ENCODE peak calls at places on chromosomes 16 and 17, in four cellular contexts. I is HL-60, Y is GM12878, F is K562. G is an unnamed sample.

GRCh38 chr17:59756236-59756818 is 48.9 kb downstream of the VMP1 start:
- DNase-seq in I (no peak), Y (no peak), F (no peak), G (no peak)

GRCh38 chr17:57988301-57989010 is 402 bp upstream of the VEZF1 start:
- DNase-seq in I (no peak), Y (no peak), F (peak; percentile 92), G (peak; percentile 74)

GRCh38 chr17:65696739-65697394 is 135.4 kb upstream of the AXIN2 start:
- DNase-seq in I (no peak), Y (no peak), F (no peak), G (no peak)

GRCh38 chr16:14494396-14494795 is 135.7 kb downstream of the PARN start:
- DNase-seq in I (no peak), Y (no peak), F (no peak), G (no peak)

GRCh38 chr16:85359147-85359822 is 247.0 kb upstream of the CIBAR2 start:
- DNase-seq in I (no peak), Y (no peak), F (peak; percentile 88), G (no peak)

GRCh38 chr17:4358154-4358553 is 8.3 kb downstream of the UBE2G1 start:
- DNase-seq in I (no peak), Y (no peak), F (no peak), G (no peak)

GRCh38 chr16:88569614-88569984 is 604 bp upstream of the ZC3H18 start:
- DNase-seq in I (no peak), Y (no peak), F (peak; percentile 34), G (no peak)

GRCh38 chr17:61422116-61422799 is 22.6 kb downstream of the TBX2 start:
- DNase-seq in I (no peak), Y (no peak), F (no peak), G (no peak)

GRCh38 chr17:7846765-7847661 is 7.9 kb upstream of the TMEM88 start:
- DNase-seq in I (no peak), Y (no peak), F (no peak), G (no peak)

GRCh38 chr17:18270851-18271170 is 10.3 kb downstream of the MIEF2 start:
- DNase-seq in I (no peak), Y (no peak), F (no peak), G (no peak)

GRCh38 chr17:48054238-48055185 is 6.4 kb downstream of the NFE2L1 start:
- DNase-seq in I (no peak), Y (no peak), F (peak; percentile 80), G (no peak)

GRCh38 chr16:48146131-48146530 is 9.7 kb downstream of the ABCC12 start:
- DNase-seq in I (no peak), Y (no peak), F (no peak), G (no peak)

GRCh38 chr16:68368602-68368944 is 57.8 kb downstream of the PRMT7 start:
- DNase-seq in I (no peak), Y (no peak), F (no peak), G (peak; percentile 70)

GRCh38 chr17:59149051-59149450 is 5.9 kb downstream of the SKA2 start:
- DNase-seq in I (no peak), Y (no peak), F (no peak), G (no peak)

GRCh38 chr16:69709456-69710084 is 16.8 kb downstream of the NQO1 start:
- DNase-seq in I (peak; percentile 14), Y (peak; percentile 15), F (peak; percentile 60), G (no peak)

GRCh38 chr16:68629315-68629900 is 15.7 kb upstream of the CDH3 start:
- DNase-seq in I (no peak), Y (no peak), F (no peak), G (no peak)

GRCh38 chr17:58200024-58200633 is 7.6 kb downstream of the EPX start:
- DNase-seq in I (no peak), Y (no peak), F (peak; percentile 55), G (peak; percentile 57)

GRCh38 chr17:58269557-58270291 is 11.0 kb downstream of the MPO start:
- DNase-seq in I (peak; percentile 35), Y (no peak), F (peak; percentile 7), G (no peak)

GRCh38 chr17:16918443-16918842 is 53.5 kb downstream of the TNFRSF13B start:
- DNase-seq in I (no peak), Y (no peak), F (no peak), G (no peak)

GRCh38 chr16:27446721-27447120 is 44.7 kb downstream of the IL21R start:
- DNase-seq in I (no peak), Y (no peak), F (no peak), G (no peak)

GRCh38 chr16:67000384-67001158 is 12.2 kb downstream of the CES4A start:
- DNase-seq in I (peak; percentile 28), Y (no peak), F (peak; percentile 86), G (peak; percentile 72)

GRCh38 chr16:88296437-88297177 is 86.2 kb upstream of the ZNF469 start:
- DNase-seq in I (no peak), Y (no peak), F (no peak), G (no peak)

GRCh38 chr17:2177235-2177811 is 122.4 kb downstream of the HIC1 start:
- DNase-seq in I (no peak), Y (no peak), F (no peak), G (no peak)

GRCh38 chr16:4356820-4357219 is 5.7 kb upstream of the PAM16 start:
- DNase-seq in I (no peak), Y (no peak), F (no peak), G (no peak)

GRCh38 chr17:55825213-55825612 is 74.4 kb downstream of the PCTP start:
- DNase-seq in I (no peak), Y (no peak), F (peak; percentile 38), G (no peak)

GRCh38 chr17:39174907-39175694 is 9.1 kb upstream of the ARL5C start:
- DNase-seq in I (peak; percentile 69), Y (no peak), F (peak; percentile 89), G (peak; percentile 95)

GRCh38 chr16:12318661-12319463 is 342.3 kb downstream of the SNX29 start:
- DNase-seq in I (no peak), Y (no peak), F (no peak), G (no peak)

GRCh38 chr16:30064746-30065111 is 831 bp upstream of the ALDOA start:
- DNase-seq in I (no peak), Y (no peak), F (no peak), G (no peak)

GRCh38 chr17:37100231-37100630 is 151.5 kb downstream of the AATF start:
- DNase-seq in I (no peak), Y (no peak), F (no peak), G (no peak)

GRCh38 chr17:45660474-45660873 is 123.6 kb upstream of the CRHR1 start:
- DNase-seq in I (no peak), Y (no peak), F (no peak), G (no peak)

GRCh38 chr16:81029930-81030604 is 5.6 kb upstream of the ATMIN start:
- DNase-seq in I (no peak), Y (no peak), F (no peak), G (no peak)

GRCh38 chr16:934178-934577 is 36.6 kb downstream of the LMF1 start:
- DNase-seq in I (no peak), Y (no peak), F (no peak), G (no peak)

GRCh38 chr16:1019234-1019933 is 37.8 kb downstream of the SOX8 start:
- DNase-seq in I (no peak), Y (no peak), F (no peak), G (no peak)

GRCh38 chr17:412211-413015 is 59.8 kb upstream of the RPH3AL start:
- DNase-seq in I (no peak), Y (no peak), F (peak; percentile 17), G (no peak)
- TF ChIP-seq SPI1 in I (no peak), Y (no peak), F (no peak), G (no peak)

GRCh38 chr16:50499254-50499653 is 48.9 kb upstream of the NKD1 start:
- DNase-seq in I (no peak), Y (no peak), F (no peak), G (no peak)
- TF ChIP-seq SPI1 in I (no peak), Y (no peak), F (no peak), G (no peak)

GRCh38 chr16:86632944-86633343 is 54.6 kb downstream of the FOXL1 start:
- DNase-seq in I (no peak), Y (no peak), F (no peak), G (no peak)

GRCh38 chr16:86632206-86632605 is 53.9 kb downstream of the FOXL1 start:
- DNase-seq in I (no peak), Y (no peak), F (no peak), G (no peak)

GRCh38 chr16:86635181-86635580 is 56.8 kb downstream of the FOXL1 start:
- DNase-seq in I (no peak), Y (no peak), F (no peak), G (no peak)

GRCh38 chr16:86635926-86636325 is 57.6 kb downstream of the FOXL1 start:
- DNase-seq in I (no peak), Y (no peak), F (no peak), G (no peak)

DNA sequence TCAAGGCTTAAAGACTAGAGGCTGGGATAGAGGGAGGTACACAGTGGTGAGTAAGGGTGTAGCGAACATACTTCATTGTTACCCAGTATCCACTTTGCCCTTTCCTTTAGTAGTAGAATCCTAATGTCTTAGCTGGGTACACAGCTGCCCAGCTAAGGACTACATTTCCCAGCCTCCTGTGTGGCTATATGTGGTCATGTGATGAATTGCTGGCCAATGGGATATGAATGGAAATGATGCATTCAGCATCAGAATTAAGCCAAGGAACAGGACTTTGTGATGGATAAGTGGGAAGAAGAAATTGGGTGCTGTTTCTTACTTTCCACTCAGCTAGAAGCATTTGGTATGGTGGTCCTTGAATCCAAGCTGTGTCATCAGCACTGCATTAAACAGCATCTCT is 55.9 kb downstream of the FOXL1 start:
- DNase-seq in I (no peak), Y (no peak), F (no peak), G (no peak)
- TF ChIP-seq SPI1 in I (no peak), Y (no peak), F (no peak), G (no peak)

GRCh38 chr17:50200447-50201225 is 795 bp downstream of the COL1A1 start:
- DNase-seq in I (no peak), Y (no peak), F (peak; percentile 88), G (peak; percentile 94)
- TF ChIP-seq SPI1 in I (no peak), Y (no peak), F (no peak), G (no peak)

GRCh38 chr17:74280093-74280513 is 6.1 kb downstream of the DNAI2 start:
- DNase-seq in I (no peak), Y (no peak), F (no peak), G (peak; percentile 73)
- TF ChIP-seq SPI1 in I (no peak), Y (peak; percentile 47), F (no peak), G (peak; percentile 22)